ENCODE peak calls at places on chromosomes 3 and 15, in seven cellular contexts. One of them, this sample, is unnamed.
A peak's percentile ranks its signal among the peaks of the same experiment; 100 is the strongest.

GRCh38 chr3:34015204-34016142 is 217.0 kb downstream of the PDCD6IP start:
- DNase-seq in neural crest cell: peak; percentile 8
- DNase-seq in astrocyte: no peak
- DNase-seq in mucosa of descending colon: no peak
- DNase-seq in gastrocnemius medialis: no peak
- DNase-seq in stimulated activated CD8-positive, alpha-beta memory T cell treated with anti-CD3 and anti-CD28 coated beads, Interleukin-4, amount 100 ng/mL, for 24 hours: no peak
- DNase-seq in NCI-H460: no peak
- DNase-seq in this sample: peak; percentile 22

GRCh38 chr15:75149911-75150709 is 51.6 kb upstream of the C15orf39 start:
- DNase-seq in neural crest cell: no peak
- DNase-seq in astrocyte: peak; percentile 32
- DNase-seq in mucosa of descending colon: no peak
- DNase-seq in gastrocnemius medialis: no peak
- DNase-seq in stimulated activated CD8-positive, alpha-beta memory T cell treated with anti-CD3 and anti-CD28 coated beads, Interleukin-4, amount 100 ng/mL, for 24 hours: no peak
- DNase-seq in NCI-H460: peak; percentile 80
- DNase-seq in this sample: no peak

GRCh38 chr15:44535509-44536297 is 1.2 kb upstream of the EIF3J start:
- DNase-seq in neural crest cell: no peak
- DNase-seq in astrocyte: no peak
- DNase-seq in mucosa of descending colon: no peak
- DNase-seq in gastrocnemius medialis: no peak
- DNase-seq in stimulated activated CD8-positive, alpha-beta memory T cell treated with anti-CD3 and anti-CD28 coated beads, Interleukin-4, amount 100 ng/mL, for 24 hours: peak; percentile 11
- DNase-seq in NCI-H460: no peak
- DNase-seq in this sample: peak; percentile 69

GRCh38 chr3:128969993-128970740 is 23.7 kb downstream of the CFAP92 start:
- DNase-seq in neural crest cell: peak; percentile 72
- DNase-seq in astrocyte: no peak
- DNase-seq in mucosa of descending colon: no peak
- DNase-seq in gastrocnemius medialis: no peak
- DNase-seq in stimulated activated CD8-positive, alpha-beta memory T cell treated with anti-CD3 and anti-CD28 coated beads, Interleukin-4, amount 100 ng/mL, for 24 hours: peak; percentile 41
- DNase-seq in NCI-H460: peak; percentile 16
- DNase-seq in this sample: peak; percentile 44

GRCh38 chr3:32843504-32844321 is 25.9 kb downstream of the TRIM71 start:
- DNase-seq in neural crest cell: no peak
- DNase-seq in astrocyte: no peak
- DNase-seq in mucosa of descending colon: no peak
- DNase-seq in gastrocnemius medialis: no peak
- DNase-seq in stimulated activated CD8-positive, alpha-beta memory T cell treated with anti-CD3 and anti-CD28 coated beads, Interleukin-4, amount 100 ng/mL, for 24 hours: no peak
- DNase-seq in NCI-H460: no peak
- DNase-seq in this sample: peak; percentile 88

GRCh38 chr15:26119322-26119721 is 256.2 kb upstream of the ATP10A start:
- DNase-seq in neural crest cell: no peak
- DNase-seq in astrocyte: no peak
- DNase-seq in mucosa of descending colon: no peak
- DNase-seq in gastrocnemius medialis: no peak
- DNase-seq in stimulated activated CD8-positive, alpha-beta memory T cell treated with anti-CD3 and anti-CD28 coated beads, Interleukin-4, amount 100 ng/mL, for 24 hours: no peak
- DNase-seq in NCI-H460: no peak
- DNase-seq in this sample: no peak

GRCh38 chr3:69214241-69214640 is 91.8 kb upstream of the LMOD3 start:
- DNase-seq in neural crest cell: no peak
- DNase-seq in astrocyte: no peak
- DNase-seq in mucosa of descending colon: no peak
- DNase-seq in gastrocnemius medialis: no peak
- DNase-seq in stimulated activated CD8-positive, alpha-beta memory T cell treated with anti-CD3 and anti-CD28 coated beads, Interleukin-4, amount 100 ng/mL, for 24 hours: no peak
- DNase-seq in NCI-H460: no peak
- DNase-seq in this sample: peak; percentile 0

GRCh38 chr15:80996247-80996646 is 4.5 kb upstream of the TLNRD1 start:
- DNase-seq in neural crest cell: no peak
- DNase-seq in astrocyte: no peak
- DNase-seq in mucosa of descending colon: no peak
- DNase-seq in gastrocnemius medialis: no peak
- DNase-seq in stimulated activated CD8-positive, alpha-beta memory T cell treated with anti-CD3 and anti-CD28 coated beads, Interleukin-4, amount 100 ng/mL, for 24 hours: no peak
- DNase-seq in NCI-H460: no peak
- DNase-seq in this sample: peak; percentile 54

GRCh38 chr15:92817339-92817886 is 82.7 kb upstream of the CHD2 start:
- DNase-seq in neural crest cell: no peak
- DNase-seq in astrocyte: no peak
- DNase-seq in mucosa of descending colon: no peak
- DNase-seq in gastrocnemius medialis: no peak
- DNase-seq in stimulated activated CD8-positive, alpha-beta memory T cell treated with anti-CD3 and anti-CD28 coated beads, Interleukin-4, amount 100 ng/mL, for 24 hours: no peak
- DNase-seq in NCI-H460: no peak
- DNase-seq in this sample: peak; percentile 59

GRCh38 chr3:79871656-79872055 is 103.9 kb upstream of the ROBO1 start:
- DNase-seq in neural crest cell: no peak
- DNase-seq in astrocyte: peak; percentile 62
- DNase-seq in mucosa of descending colon: no peak
- DNase-seq in gastrocnemius medialis: no peak
- DNase-seq in stimulated activated CD8-positive, alpha-beta memory T cell treated with anti-CD3 and anti-CD28 coated beads, Interleukin-4, amount 100 ng/mL, for 24 hours: no peak
- DNase-seq in NCI-H460: no peak
- DNase-seq in this sample: no peak

GRCh38 chr15:66921319-66921718 is 144.1 kb upstream of the SMAD3 start:
- DNase-seq in neural crest cell: no peak
- DNase-seq in astrocyte: no peak
- DNase-seq in mucosa of descending colon: no peak
- DNase-seq in gastrocnemius medialis: no peak
- DNase-seq in stimulated activated CD8-positive, alpha-beta memory T cell treated with anti-CD3 and anti-CD28 coated beads, Interleukin-4, amount 100 ng/mL, for 24 hours: no peak
- DNase-seq in NCI-H460: no peak
- DNase-seq in this sample: no peak

GRCh38 chr3:32095431-32095830 is 11.0 kb upstream of the GPD1L start:
- DNase-seq in neural crest cell: no peak
- DNase-seq in astrocyte: no peak
- DNase-seq in mucosa of descending colon: no peak
- DNase-seq in gastrocnemius medialis: no peak
- DNase-seq in stimulated activated CD8-positive, alpha-beta memory T cell treated with anti-CD3 and anti-CD28 coated beads, Interleukin-4, amount 100 ng/mL, for 24 hours: no peak
- DNase-seq in NCI-H460: no peak
- DNase-seq in this sample: no peak

GRCh38 chr3:51343918-51344687 is 41.0 kb upstream of the MANF start:
- DNase-seq in neural crest cell: no peak
- DNase-seq in astrocyte: peak; percentile 67
- DNase-seq in mucosa of descending colon: no peak
- DNase-seq in gastrocnemius medialis: no peak
- DNase-seq in stimulated activated CD8-positive, alpha-beta memory T cell treated with anti-CD3 and anti-CD28 coated beads, Interleukin-4, amount 100 ng/mL, for 24 hours: no peak
- DNase-seq in NCI-H460: peak; percentile 82
- DNase-seq in this sample: no peak

GRCh38 chr3:99881121-99881524 is 63.5 kb downstream of the CMSS1 start:
- DNase-seq in neural crest cell: no peak
- DNase-seq in astrocyte: no peak
- DNase-seq in mucosa of descending colon: no peak
- DNase-seq in gastrocnemius medialis: no peak
- DNase-seq in stimulated activated CD8-positive, alpha-beta memory T cell treated with anti-CD3 and anti-CD28 coated beads, Interleukin-4, amount 100 ng/mL, for 24 hours: no peak
- DNase-seq in NCI-H460: no peak
- DNase-seq in this sample: no peak

GRCh38 chr3:49324768-49325167 is 15.1 kb downstream of the USP4 start:
- DNase-seq in neural crest cell: no peak
- DNase-seq in astrocyte: no peak
- DNase-seq in mucosa of descending colon: no peak
- DNase-seq in gastrocnemius medialis: no peak
- DNase-seq in stimulated activated CD8-positive, alpha-beta memory T cell treated with anti-CD3 and anti-CD28 coated beads, Interleukin-4, amount 100 ng/mL, for 24 hours: no peak
- DNase-seq in NCI-H460: no peak
- DNase-seq in this sample: no peak

GRCh38 chr3:166190360-166190759 is 353.1 kb upstream of the BCHE start:
- DNase-seq in neural crest cell: no peak
- DNase-seq in astrocyte: peak; percentile 74
- DNase-seq in mucosa of descending colon: no peak
- DNase-seq in gastrocnemius medialis: no peak
- DNase-seq in stimulated activated CD8-positive, alpha-beta memory T cell treated with anti-CD3 and anti-CD28 coated beads, Interleukin-4, amount 100 ng/mL, for 24 hours: no peak
- DNase-seq in NCI-H460: no peak
- DNase-seq in this sample: peak; percentile 90

GRCh38 chr15:40590635-40591105 is 3.4 kb upstream of the KNL1 start:
- DNase-seq in neural crest cell: no peak
- DNase-seq in astrocyte: no peak
- DNase-seq in mucosa of descending colon: no peak
- DNase-seq in gastrocnemius medialis: no peak
- DNase-seq in stimulated activated CD8-positive, alpha-beta memory T cell treated with anti-CD3 and anti-CD28 coated beads, Interleukin-4, amount 100 ng/mL, for 24 hours: no peak
- DNase-seq in NCI-H460: no peak
- DNase-seq in this sample: no peak

GRCh38 chr3:111210866-111211564 is 139.4 kb downstream of the NECTIN3 start:
- DNase-seq in neural crest cell: no peak
- DNase-seq in astrocyte: peak; percentile 27
- DNase-seq in mucosa of descending colon: no peak
- DNase-seq in gastrocnemius medialis: no peak
- DNase-seq in stimulated activated CD8-positive, alpha-beta memory T cell treated with anti-CD3 and anti-CD28 coated beads, Interleukin-4, amount 100 ng/mL, for 24 hours: no peak
- DNase-seq in NCI-H460: no peak
- DNase-seq in this sample: peak; percentile 16

GRCh38 chr15:99708563-99708962 is 24.7 kb downstream of the LYSMD4 start:
- DNase-seq in neural crest cell: no peak
- DNase-seq in astrocyte: peak; percentile 85
- DNase-seq in mucosa of descending colon: peak; percentile 71
- DNase-seq in gastrocnemius medialis: peak; percentile 87
- DNase-seq in stimulated activated CD8-positive, alpha-beta memory T cell treated with anti-CD3 and anti-CD28 coated beads, Interleukin-4, amount 100 ng/mL, for 24 hours: no peak
- DNase-seq in NCI-H460: peak; percentile 82
- DNase-seq in this sample: no peak

GRCh38 chr3:186198442-186198841 is 89.6 kb upstream of the ETV5 start:
- DNase-seq in neural crest cell: no peak
- DNase-seq in astrocyte: no peak
- DNase-seq in mucosa of descending colon: no peak
- DNase-seq in gastrocnemius medialis: no peak
- DNase-seq in stimulated activated CD8-positive, alpha-beta memory T cell treated with anti-CD3 and anti-CD28 coated beads, Interleukin-4, amount 100 ng/mL, for 24 hours: no peak
- DNase-seq in NCI-H460: no peak
- DNase-seq in this sample: no peak

GRCh38 chr15:29613951-29614382 is 208.3 kb downstream of the TJP1 start:
- DNase-seq in neural crest cell: no peak
- DNase-seq in astrocyte: no peak
- DNase-seq in mucosa of descending colon: no peak
- DNase-seq in gastrocnemius medialis: no peak
- DNase-seq in stimulated activated CD8-positive, alpha-beta memory T cell treated with anti-CD3 and anti-CD28 coated beads, Interleukin-4, amount 100 ng/mL, for 24 hours: no peak
- DNase-seq in NCI-H460: peak; percentile 41
- DNase-seq in this sample: peak; percentile 74

GRCh38 chr3:46660543-46661523 is 32.6 kb downstream of the ALS2CL start:
- DNase-seq in neural crest cell: no peak
- DNase-seq in astrocyte: no peak
- DNase-seq in mucosa of descending colon: no peak
- DNase-seq in gastrocnemius medialis: no peak
- DNase-seq in stimulated activated CD8-positive, alpha-beta memory T cell treated with anti-CD3 and anti-CD28 coated beads, Interleukin-4, amount 100 ng/mL, for 24 hours: no peak
- DNase-seq in NCI-H460: no peak
- DNase-seq in this sample: peak; percentile 78

GRCh38 chr3:94098487-94098886 is 35.6 kb downstream of the NSUN3 start:
- DNase-seq in neural crest cell: no peak
- DNase-seq in astrocyte: no peak
- DNase-seq in mucosa of descending colon: no peak
- DNase-seq in gastrocnemius medialis: no peak
- DNase-seq in stimulated activated CD8-positive, alpha-beta memory T cell treated with anti-CD3 and anti-CD28 coated beads, Interleukin-4, amount 100 ng/mL, for 24 hours: no peak
- DNase-seq in NCI-H460: no peak
- DNase-seq in this sample: no peak

GRCh38 chr3:48013288-48013980 is 2.8 kb downstream of the MAP4 start:
- DNase-seq in neural crest cell: no peak
- DNase-seq in astrocyte: peak; percentile 87
- DNase-seq in mucosa of descending colon: no peak
- DNase-seq in gastrocnemius medialis: peak; percentile 61
- DNase-seq in stimulated activated CD8-positive, alpha-beta memory T cell treated with anti-CD3 and anti-CD28 coated beads, Interleukin-4, amount 100 ng/mL, for 24 hours: no peak
- DNase-seq in NCI-H460: no peak
- DNase-seq in this sample: peak; percentile 36

GRCh38 chr15:73809728-73810501 is 56.8 kb upstream of the INSYN1 start:
- DNase-seq in neural crest cell: no peak
- DNase-seq in astrocyte: no peak
- DNase-seq in mucosa of descending colon: no peak
- DNase-seq in gastrocnemius medialis: no peak
- DNase-seq in stimulated activated CD8-positive, alpha-beta memory T cell treated with anti-CD3 and anti-CD28 coated beads, Interleukin-4, amount 100 ng/mL, for 24 hours: no peak
- DNase-seq in NCI-H460: no peak
- DNase-seq in this sample: peak; percentile 7

GRCh38 chr3:100640633-100641032 is 31.2 kb downstream of the ADGRG7 start:
- DNase-seq in neural crest cell: no peak
- DNase-seq in astrocyte: no peak
- DNase-seq in mucosa of descending colon: no peak
- DNase-seq in gastrocnemius medialis: no peak
- DNase-seq in stimulated activated CD8-positive, alpha-beta memory T cell treated with anti-CD3 and anti-CD28 coated beads, Interleukin-4, amount 100 ng/mL, for 24 hours: no peak
- DNase-seq in NCI-H460: no peak
- DNase-seq in this sample: no peak

GRCh38 chr3:42892807-42893206 is 13.1 kb upstream of the ZNF662 start:
- DNase-seq in neural crest cell: no peak
- DNase-seq in astrocyte: no peak
- DNase-seq in mucosa of descending colon: no peak
- DNase-seq in gastrocnemius medialis: no peak
- DNase-seq in stimulated activated CD8-positive, alpha-beta memory T cell treated with anti-CD3 and anti-CD28 coated beads, Interleukin-4, amount 100 ng/mL, for 24 hours: no peak
- DNase-seq in NCI-H460: no peak
- DNase-seq in this sample: no peak

GRCh38 chr15:70854669-70854976 is 666 bp upstream of the LARP6 start:
- DNase-seq in neural crest cell: no peak
- DNase-seq in astrocyte: peak; percentile 47
- DNase-seq in mucosa of descending colon: no peak
- DNase-seq in gastrocnemius medialis: no peak
- DNase-seq in stimulated activated CD8-positive, alpha-beta memory T cell treated with anti-CD3 and anti-CD28 coated beads, Interleukin-4, amount 100 ng/mL, for 24 hours: no peak
- DNase-seq in NCI-H460: no peak
- DNase-seq in this sample: no peak

GRCh38 chr3:52136513-52136912 is 17.7 kb downstream of the POC1A start:
- DNase-seq in neural crest cell: no peak
- DNase-seq in astrocyte: no peak
- DNase-seq in mucosa of descending colon: no peak
- DNase-seq in gastrocnemius medialis: peak; percentile 59
- DNase-seq in stimulated activated CD8-positive, alpha-beta memory T cell treated with anti-CD3 and anti-CD28 coated beads, Interleukin-4, amount 100 ng/mL, for 24 hours: no peak
- DNase-seq in NCI-H460: no peak
- DNase-seq in this sample: no peak

GRCh38 chr15:79505956-79506355 is 73.8 kb downstream of the MINAR1 start:
- DNase-seq in neural crest cell: no peak
- DNase-seq in astrocyte: no peak
- DNase-seq in mucosa of descending colon: no peak
- DNase-seq in gastrocnemius medialis: no peak
- DNase-seq in stimulated activated CD8-positive, alpha-beta memory T cell treated with anti-CD3 and anti-CD28 coated beads, Interleukin-4, amount 100 ng/mL, for 24 hours: no peak
- DNase-seq in NCI-H460: no peak
- DNase-seq in this sample: no peak

GRCh38 chr3:52313774-52314188 is 2.3 kb upstream of the DNAH1 start:
- DNase-seq in neural crest cell: no peak
- DNase-seq in astrocyte: peak; percentile 24
- DNase-seq in mucosa of descending colon: no peak
- DNase-seq in gastrocnemius medialis: no peak
- DNase-seq in stimulated activated CD8-positive, alpha-beta memory T cell treated with anti-CD3 and anti-CD28 coated beads, Interleukin-4, amount 100 ng/mL, for 24 hours: no peak
- DNase-seq in NCI-H460: no peak
- DNase-seq in this sample: no peak

GRCh38 chr15:66253643-66254363 is at the start of gene MEGF11:
- DNase-seq in neural crest cell: peak; percentile 25
- DNase-seq in astrocyte: peak; percentile 38
- DNase-seq in mucosa of descending colon: no peak
- DNase-seq in gastrocnemius medialis: no peak
- DNase-seq in stimulated activated CD8-positive, alpha-beta memory T cell treated with anti-CD3 and anti-CD28 coated beads, Interleukin-4, amount 100 ng/mL, for 24 hours: no peak
- DNase-seq in NCI-H460: no peak
- DNase-seq in this sample: peak; percentile 92

GRCh38 chr3:27880969-27881892 is 159.1 kb upstream of the EOMES start:
- DNase-seq in neural crest cell: no peak
- DNase-seq in astrocyte: no peak
- DNase-seq in mucosa of descending colon: no peak
- DNase-seq in gastrocnemius medialis: no peak
- DNase-seq in stimulated activated CD8-positive, alpha-beta memory T cell treated with anti-CD3 and anti-CD28 coated beads, Interleukin-4, amount 100 ng/mL, for 24 hours: peak; percentile 19
- DNase-seq in NCI-H460: no peak
- DNase-seq in this sample: no peak

This sample was measured in NCI-H69.